ENCODE peak calls at places on chromosomes 5 and 9, in six cellular contexts. One of them, this sample, is unnamed.

GRCh38 chr5:108747111-108748009 is at the start of gene FER:
- DNase-seq in stomach: no peak
- DNase-seq in GM12892: no peak
- DNase-seq in breast epithelium: peak
- DNase-seq in transverse colon: no peak
- DNase-seq in GM12891: no peak
- DNase-seq in this sample: peak

GRCh38 chr5:12952409-12952808 is 992.1 kb downstream of the DNAH5 start:
- DNase-seq in stomach: no peak
- DNase-seq in GM12892: no peak
- DNase-seq in breast epithelium: no peak
- DNase-seq in transverse colon: no peak
- DNase-seq in GM12891: no peak
- DNase-seq in this sample: no peak

GRCh38 chr5:78433972-78434371 is 73.6 kb downstream of the SCAMP1 start:
- DNase-seq in stomach: no peak
- DNase-seq in GM12892: no peak
- DNase-seq in breast epithelium: no peak
- DNase-seq in transverse colon: no peak
- DNase-seq in GM12891: no peak
- DNase-seq in this sample: no peak

GRCh38 chr5:151219789-151220188 is 4.1 kb downstream of the CCDC69 start:
- DNase-seq in stomach: no peak
- DNase-seq in GM12892: no peak
- DNase-seq in breast epithelium: no peak
- DNase-seq in transverse colon: no peak
- DNase-seq in GM12891: no peak
- DNase-seq in this sample: no peak

GRCh38 chr5:31648326-31648725 is 9.4 kb downstream of the PDZD2 start:
- DNase-seq in stomach: no peak
- DNase-seq in GM12892: no peak
- DNase-seq in breast epithelium: no peak
- DNase-seq in transverse colon: no peak
- DNase-seq in GM12891: no peak
- DNase-seq in this sample: no peak

GRCh38 chr9:118652935-118653334 is 716.3 kb downstream of the BRINP1 start:
- DNase-seq in stomach: no peak
- DNase-seq in GM12892: no peak
- DNase-seq in breast epithelium: no peak
- DNase-seq in transverse colon: no peak
- DNase-seq in GM12891: no peak
- DNase-seq in this sample: no peak

GRCh38 chr5:79173626-79174025 is 62.0 kb downstream of the BHMT start:
- DNase-seq in stomach: peak
- DNase-seq in GM12892: no peak
- DNase-seq in breast epithelium: no peak
- DNase-seq in transverse colon: no peak
- DNase-seq in GM12891: no peak
- DNase-seq in this sample: no peak

GRCh38 chr5:1546556-1546955 is 22.8 kb upstream of the LPCAT1 start:
- DNase-seq in stomach: no peak
- DNase-seq in GM12892: no peak
- DNase-seq in breast epithelium: peak
- DNase-seq in transverse colon: no peak
- DNase-seq in GM12891: no peak
- DNase-seq in this sample: no peak

DNA sequence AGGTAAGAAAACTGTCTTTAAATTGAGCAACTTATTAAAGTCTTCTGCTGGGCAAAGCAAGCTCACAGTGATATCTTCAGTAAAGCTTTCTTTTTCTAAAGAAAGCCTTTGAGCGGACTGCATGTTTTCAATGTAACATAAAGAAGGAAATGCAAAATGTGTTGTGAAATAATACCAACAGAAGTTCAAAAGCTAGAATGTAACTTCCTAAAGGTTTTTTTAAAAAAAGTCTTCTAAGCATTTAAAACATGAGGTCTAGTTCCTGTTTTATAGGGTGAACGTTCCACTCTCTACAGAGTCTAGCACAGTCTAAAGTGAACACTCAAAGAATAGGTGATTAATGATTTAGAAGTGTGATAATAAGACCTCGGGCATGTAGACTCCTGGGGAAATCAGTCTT is 62.9 kb downstream of the DENND1A start:
- DNase-seq in stomach: no peak
- DNase-seq in GM12892: no peak
- DNase-seq in breast epithelium: no peak
- DNase-seq in transverse colon: no peak
- DNase-seq in GM12891: no peak
- DNase-seq in this sample: no peak
- TF ChIP-seq POLR2AphosphoS5 in stomach: no peak
- TF ChIP-seq POLR2AphosphoS5 in GM12892: no peak
- TF ChIP-seq POLR2AphosphoS5 in breast epithelium: no peak
- TF ChIP-seq POLR2AphosphoS5 in transverse colon: no peak
- TF ChIP-seq POLR2AphosphoS5 in GM12891: no peak
- TF ChIP-seq POLR2AphosphoS5 in this sample: no peak

GRCh38 chr9:101481296-101481695 is 45.7 kb upstream of the ALDOB start:
- DNase-seq in stomach: no peak
- DNase-seq in GM12892: no peak
- DNase-seq in breast epithelium: no peak
- DNase-seq in transverse colon: no peak
- DNase-seq in GM12891: no peak
- DNase-seq in this sample: no peak

GRCh38 chr9:101484046-101484445 is 48.5 kb upstream of the ALDOB start:
- DNase-seq in stomach: no peak
- DNase-seq in GM12892: no peak
- DNase-seq in breast epithelium: no peak
- DNase-seq in transverse colon: no peak
- DNase-seq in GM12891: no peak
- DNase-seq in this sample: no peak

GRCh38 chr9:101485873-101486692 is 47.6 kb upstream of the RNF20 start:
- DNase-seq in stomach: peak
- DNase-seq in GM12892: no peak
- DNase-seq in breast epithelium: no peak
- DNase-seq in transverse colon: peak
- DNase-seq in GM12891: no peak
- DNase-seq in this sample: no peak

GRCh38 chr9:101487443-101487855 is 46.2 kb upstream of the RNF20 start:
- DNase-seq in stomach: no peak
- DNase-seq in GM12892: no peak
- DNase-seq in breast epithelium: no peak
- DNase-seq in transverse colon: no peak
- DNase-seq in GM12891: no peak
- DNase-seq in this sample: no peak

GRCh38 chr9:101486693-101487442 is 46.8 kb upstream of the RNF20 start:
- DNase-seq in stomach: peak
- DNase-seq in GM12892: no peak
- DNase-seq in breast epithelium: no peak
- DNase-seq in transverse colon: peak
- DNase-seq in GM12891: peak
- DNase-seq in this sample: peak
- TF ChIP-seq POLR2A in stomach: no peak
- TF ChIP-seq POLR2A in GM12892: no peak
- TF ChIP-seq POLR2A in breast epithelium: no peak
- TF ChIP-seq POLR2A in transverse colon: peak
- TF ChIP-seq POLR2A in GM12891: no peak
- TF ChIP-seq POLR2A in this sample: no peak

GRCh38 chr9:88813810-88814209 is 177.5 kb upstream of the S1PR3 start:
- DNase-seq in stomach: no peak
- DNase-seq in GM12892: no peak
- DNase-seq in breast epithelium: no peak
- DNase-seq in transverse colon: no peak
- DNase-seq in GM12891: no peak
- DNase-seq in this sample: no peak
- TF ChIP-seq POLR2AphosphoS5 in stomach: no peak
- TF ChIP-seq POLR2AphosphoS5 in GM12892: no peak
- TF ChIP-seq POLR2AphosphoS5 in breast epithelium: no peak
- TF ChIP-seq POLR2AphosphoS5 in transverse colon: no peak
- TF ChIP-seq POLR2AphosphoS5 in GM12891: no peak
- TF ChIP-seq POLR2AphosphoS5 in this sample: no peak

DNA sequence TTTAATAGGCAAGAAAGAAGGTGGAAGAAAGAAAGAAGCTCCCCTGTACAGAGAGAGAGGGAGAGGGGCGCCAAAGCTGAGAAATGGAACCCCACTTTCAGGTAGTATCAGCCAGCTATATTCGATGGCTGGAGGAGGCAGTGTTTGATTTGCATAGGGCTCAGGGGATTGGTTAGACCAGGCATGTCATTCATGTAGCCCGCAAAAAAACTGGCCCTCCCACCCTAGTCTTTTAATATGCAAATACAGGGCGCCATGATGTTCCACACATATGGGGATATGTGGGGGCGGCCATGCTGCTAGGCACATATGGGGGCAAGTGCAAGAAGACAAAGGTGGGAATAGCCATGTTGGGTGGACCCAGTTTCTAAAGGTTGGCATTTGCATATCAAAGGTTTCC is 174.5 kb upstream of the ADRA1B start:
- DNase-seq in stomach: no peak
- DNase-seq in GM12892: no peak
- DNase-seq in breast epithelium: no peak
- DNase-seq in transverse colon: no peak
- DNase-seq in GM12891: no peak
- DNase-seq in this sample: no peak
- TF ChIP-seq POLR2A in stomach: no peak
- TF ChIP-seq POLR2A in GM12892: no peak
- TF ChIP-seq POLR2A in breast epithelium: no peak
- TF ChIP-seq POLR2A in transverse colon: no peak
- TF ChIP-seq POLR2A in GM12891: no peak
- TF ChIP-seq POLR2A in this sample: no peak

DNA sequence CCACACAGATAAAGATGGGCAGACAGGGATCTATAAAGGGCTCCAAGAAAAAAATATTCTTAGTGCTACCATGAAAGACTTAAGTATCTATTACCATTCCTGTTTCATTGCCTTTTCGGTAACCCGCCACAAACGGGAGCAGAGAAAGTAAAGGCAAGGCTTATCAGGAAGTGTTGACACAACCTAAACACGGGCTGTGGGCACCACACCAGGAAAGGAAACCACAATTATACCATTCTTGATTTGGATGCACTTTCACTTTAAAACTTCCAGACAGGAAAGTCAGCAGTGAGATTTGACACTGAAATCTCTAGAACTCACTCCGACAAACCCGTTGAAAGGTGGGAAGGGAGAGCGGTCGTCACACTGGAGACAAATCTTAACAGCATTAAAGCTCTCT is 6.5 kb downstream of the TLE1 start:
- DNase-seq in stomach: peak
- DNase-seq in GM12892: no peak
- DNase-seq in breast epithelium: no peak
- DNase-seq in transverse colon: peak
- DNase-seq in GM12891: no peak
- DNase-seq in this sample: peak
- TF ChIP-seq POLR2AphosphoS5 in stomach: peak
- TF ChIP-seq POLR2AphosphoS5 in GM12892: no peak
- TF ChIP-seq POLR2AphosphoS5 in breast epithelium: no peak
- TF ChIP-seq POLR2AphosphoS5 in transverse colon: no peak
- TF ChIP-seq POLR2AphosphoS5 in GM12891: no peak
- TF ChIP-seq POLR2AphosphoS5 in this sample: no peak

GRCh38 chr5:75336625-75337336 is at the start of gene HMGCR:
- DNase-seq in stomach: peak
- DNase-seq in GM12892: peak
- DNase-seq in breast epithelium: peak
- DNase-seq in transverse colon: peak
- DNase-seq in GM12891: peak
- DNase-seq in this sample: peak
- TF ChIP-seq POLR2A in stomach: no peak
- TF ChIP-seq POLR2A in GM12892: peak
- TF ChIP-seq POLR2A in breast epithelium: peak
- TF ChIP-seq POLR2A in transverse colon: peak
- TF ChIP-seq POLR2A in GM12891: peak
- TF ChIP-seq POLR2A in this sample: peak

GRCh38 chr9:105205787-105206511 is 38.5 kb upstream of the SLC44A1 start:
- DNase-seq in stomach: peak
- DNase-seq in GM12892: no peak
- DNase-seq in breast epithelium: peak
- DNase-seq in transverse colon: peak
- DNase-seq in GM12891: no peak
- DNase-seq in this sample: no peak
- TF ChIP-seq POLR2AphosphoS5 in stomach: peak
- TF ChIP-seq POLR2AphosphoS5 in GM12892: no peak
- TF ChIP-seq POLR2AphosphoS5 in breast epithelium: peak
- TF ChIP-seq POLR2AphosphoS5 in transverse colon: peak
- TF ChIP-seq POLR2AphosphoS5 in GM12891: no peak
- TF ChIP-seq POLR2AphosphoS5 in this sample: no peak

GRCh38 chr5:73437126-73438047 is 11.2 kb downstream of the FOXD1 start:
- DNase-seq in stomach: no peak
- DNase-seq in GM12892: no peak
- DNase-seq in breast epithelium: no peak
- DNase-seq in transverse colon: peak
- DNase-seq in GM12891: no peak
- DNase-seq in this sample: no peak
- TF ChIP-seq POLR2A in stomach: no peak
- TF ChIP-seq POLR2A in GM12892: no peak
- TF ChIP-seq POLR2A in breast epithelium: no peak
- TF ChIP-seq POLR2A in transverse colon: no peak
- TF ChIP-seq POLR2A in GM12891: no peak
- TF ChIP-seq POLR2A in this sample: no peak

This sample was measured in endothelial cell of umbilical vein.